ENCODE peak calls at places on chromosomes 7 and 10, in nine cellular contexts. One of them, this sample, is unnamed.

GRCh38 chr7:28266377-28266776 is 85.8 kb upstream of the JAZF1 start:
- DNase-seq in CD4-positive, CD25-positive, alpha-beta regulatory T cell: no peak
- DNase-seq in GM10248: no peak
- DNase-seq in left ventricle myocardium inferior: no peak
- DNase-seq in AG04450: no peak
- DNase-seq in NCI-H460: no peak
- DNase-seq in MCF 10A: no peak
- DNase-seq in SHP77: no peak
- DNase-seq in spleen: no peak
- DNase-seq in this sample: no peak

GRCh38 chr7:35699906-35700305 is 5.0 kb upstream of the HERPUD2 start:
- DNase-seq in spleen: no peak
- DNase-seq in MCF 10A: no peak
- DNase-seq in NCI-H460: no peak
- DNase-seq in GM10248: no peak
- DNase-seq in AG04450: no peak
- DNase-seq in CD4-positive, CD25-positive, alpha-beta regulatory T cell: no peak
- DNase-seq in left ventricle myocardium inferior: no peak
- DNase-seq in SHP77: no peak
- DNase-seq in this sample: no peak

GRCh38 chr10:103139803-103140202 is 53.3 kb downstream of the NT5C2 start:
- DNase-seq in AG04450: no peak
- DNase-seq in SHP77: no peak
- DNase-seq in NCI-H460: no peak
- DNase-seq in MCF 10A: no peak
- DNase-seq in CD4-positive, CD25-positive, alpha-beta regulatory T cell: no peak
- DNase-seq in spleen: no peak
- DNase-seq in left ventricle myocardium inferior: no peak
- DNase-seq in GM10248: no peak
- DNase-seq in this sample: no peak

GRCh38 chr7:552711-553636 is 33.3 kb upstream of the PDGFA start:
- DNase-seq in spleen: no peak
- DNase-seq in left ventricle myocardium inferior: no peak
- DNase-seq in MCF 10A: no peak
- DNase-seq in GM10248: no peak
- DNase-seq in CD4-positive, CD25-positive, alpha-beta regulatory T cell: no peak
- DNase-seq in AG04450: no peak
- DNase-seq in NCI-H460: no peak
- DNase-seq in SHP77: no peak
- DNase-seq in this sample: no peak

GRCh38 chr7:101947899-101948298 is 130.5 kb downstream of the CUX1 start:
- DNase-seq in AG04450: no peak
- DNase-seq in GM10248: no peak
- DNase-seq in MCF 10A: no peak
- DNase-seq in NCI-H460: no peak
- DNase-seq in SHP77: no peak
- DNase-seq in left ventricle myocardium inferior: peak; percentile 82
- DNase-seq in CD4-positive, CD25-positive, alpha-beta regulatory T cell: no peak
- DNase-seq in spleen: no peak
- DNase-seq in this sample: no peak

GRCh38 chr10:123478112-123478511 is 188.0 kb upstream of the GPR26 start:
- DNase-seq in spleen: no peak
- DNase-seq in SHP77: no peak
- DNase-seq in CD4-positive, CD25-positive, alpha-beta regulatory T cell: no peak
- DNase-seq in left ventricle myocardium inferior: no peak
- DNase-seq in AG04450: no peak
- DNase-seq in GM10248: no peak
- DNase-seq in NCI-H460: no peak
- DNase-seq in MCF 10A: no peak
- DNase-seq in this sample: no peak

GRCh38 chr10:74901867-74902439 is 75.6 kb downstream of the KAT6B start:
- DNase-seq in left ventricle myocardium inferior: no peak
- DNase-seq in SHP77: no peak
- DNase-seq in MCF 10A: no peak
- DNase-seq in CD4-positive, CD25-positive, alpha-beta regulatory T cell: no peak
- DNase-seq in AG04450: no peak
- DNase-seq in spleen: no peak
- DNase-seq in GM10248: no peak
- DNase-seq in NCI-H460: no peak
- DNase-seq in this sample: no peak

GRCh38 chr10:131514454-131514853 is 202.9 kb upstream of the TCERG1L start:
- DNase-seq in AG04450: no peak
- DNase-seq in MCF 10A: peak; percentile 25
- DNase-seq in NCI-H460: no peak
- DNase-seq in CD4-positive, CD25-positive, alpha-beta regulatory T cell: no peak
- DNase-seq in SHP77: no peak
- DNase-seq in GM10248: no peak
- DNase-seq in spleen: no peak
- DNase-seq in left ventricle myocardium inferior: no peak
- DNase-seq in this sample: peak; percentile 18

GRCh38 chr10:61890881-61891409 is 10.6 kb upstream of the ARID5B start:
- DNase-seq in spleen: no peak
- DNase-seq in left ventricle myocardium inferior: no peak
- DNase-seq in AG04450: no peak
- DNase-seq in GM10248: no peak
- DNase-seq in CD4-positive, CD25-positive, alpha-beta regulatory T cell: no peak
- DNase-seq in NCI-H460: no peak
- DNase-seq in SHP77: no peak
- DNase-seq in MCF 10A: no peak
- DNase-seq in this sample: no peak

GRCh38 chr7:157474685-157475084 is 137.9 kb downstream of the DNAJB6 start:
- DNase-seq in spleen: peak; percentile 79
- DNase-seq in SHP77: no peak
- DNase-seq in MCF 10A: peak; percentile 13
- DNase-seq in left ventricle myocardium inferior: no peak
- DNase-seq in CD4-positive, CD25-positive, alpha-beta regulatory T cell: no peak
- DNase-seq in GM10248: no peak
- DNase-seq in NCI-H460: peak; percentile 4
- DNase-seq in AG04450: no peak
- DNase-seq in this sample: peak; percentile 24

GRCh38 chr10:31116226-31116625 is 84.6 kb upstream of the ZNF438 start:
- DNase-seq in spleen: no peak
- DNase-seq in MCF 10A: no peak
- DNase-seq in left ventricle myocardium inferior: no peak
- DNase-seq in NCI-H460: no peak
- DNase-seq in CD4-positive, CD25-positive, alpha-beta regulatory T cell: no peak
- DNase-seq in SHP77: no peak
- DNase-seq in AG04450: no peak
- DNase-seq in GM10248: no peak
- DNase-seq in this sample: no peak

GRCh38 chr10:94125856-94126255 is 132.1 kb downstream of the PLCE1 start:
- DNase-seq in spleen: no peak
- DNase-seq in NCI-H460: no peak
- DNase-seq in CD4-positive, CD25-positive, alpha-beta regulatory T cell: no peak
- DNase-seq in GM10248: no peak
- DNase-seq in AG04450: peak; percentile 75
- DNase-seq in left ventricle myocardium inferior: no peak
- DNase-seq in SHP77: no peak
- DNase-seq in MCF 10A: no peak
- DNase-seq in this sample: no peak